ENCODE peak calls at places on chromosomes 13 and 19, in four cellular contexts. Z is tibial nerve, K is upper lobe of left lung, X is heart left ventricle. U is an unnamed sample.

GRCh38 chr13:26968431-26969335 is 202.9 kb downstream of the USP12 start:
- DNase-seq in Z (no peak), K (no peak), X (no peak), U (no peak)

GRCh38 chr19:10744222-10744847 is 26.5 kb downstream of the DNM2 start:
- DNase-seq in Z (no peak), K (no peak), X (no peak), U (no peak)

GRCh38 chr19:49738242-49738641 is 24.9 kb downstream of the TSKS start:
- DNase-seq in Z (no peak), K (no peak), X (no peak), U (no peak)

GRCh38 chr19:13799669-13800068 is 4.4 kb downstream of the ZSWIM4 start:
- DNase-seq in Z (no peak), K (peak), X (no peak), U (no peak)

GRCh38 chr19:33610588-33610987 is 11.2 kb upstream of the CHST8 start:
- DNase-seq in Z (no peak), K (no peak), X (no peak), U (no peak)

GRCh38 chr13:43611631-43612416 is 174.9 kb downstream of the ENOX1 start:
- DNase-seq in Z (no peak), K (no peak), X (no peak), U (no peak)

GRCh38 chr13:80475718-80476117 is 134.8 kb upstream of the SPRY2 start:
- DNase-seq in Z (no peak), K (no peak), X (no peak), U (no peak)

GRCh38 chr13:76723551-76724232 is 162.5 kb downstream of the KCTD12 start:
- DNase-seq in Z (no peak), K (no peak), X (peak), U (no peak)

GRCh38 chr19:48745208-48745995 is 1.3 kb downstream of the IZUMO1 start:
- DNase-seq in Z (peak), K (no peak), X (peak), U (peak)

GRCh38 chr19:16911046-16911445 is 22.2 kb downstream of the F2RL3 start:
- DNase-seq in Z (no peak), K (no peak), X (no peak), U (no peak)

GRCh38 chr13:94268661-94269060 is 210.8 kb downstream of the DCT start:
- DNase-seq in Z (no peak), K (no peak), X (no peak), U (no peak)

DNA sequence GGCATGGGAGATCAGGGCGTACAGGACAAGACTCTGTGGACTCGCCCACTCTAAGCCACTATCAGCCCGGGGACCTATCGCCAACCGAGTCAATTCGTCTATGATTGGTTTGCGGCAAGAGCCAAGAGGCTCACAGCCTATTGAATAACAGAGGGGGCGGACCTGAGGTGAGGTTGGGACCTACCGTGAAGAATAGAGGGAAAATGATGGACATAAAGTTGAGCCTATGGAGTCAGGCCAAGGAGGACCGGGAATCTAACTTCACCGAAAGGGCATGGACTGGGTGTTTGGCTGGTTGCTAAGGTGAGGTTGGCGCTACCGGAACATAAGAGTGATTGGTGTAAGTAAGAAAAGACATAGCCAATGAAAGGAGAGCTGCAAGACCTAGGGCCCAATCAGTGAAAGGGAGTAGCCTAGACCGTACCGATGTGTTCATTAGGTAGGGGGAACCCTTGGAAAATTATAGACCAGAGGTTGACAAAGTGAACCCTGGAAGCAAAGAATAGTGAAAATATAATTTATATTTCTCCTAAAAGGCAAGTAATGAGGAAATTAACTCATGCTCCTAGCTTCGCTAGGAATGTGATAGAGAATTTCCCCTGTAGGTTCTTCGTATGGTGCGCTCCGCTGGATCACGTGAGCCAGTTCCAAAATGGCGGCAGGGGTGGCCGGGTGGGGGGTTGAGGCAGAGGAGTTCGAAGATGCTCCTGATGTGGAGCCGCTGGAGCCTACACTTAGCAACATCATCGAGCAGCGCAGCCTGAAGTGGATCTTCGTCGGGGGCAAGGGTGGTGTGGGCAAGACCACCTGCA is at the start of gene GET3:
- DNase-seq in Z (peak), K (peak), X (peak), U (peak)
- TF ChIP-seq POLR2A in Z (no peak), K (peak), X (no peak), U (peak)

GRCh38 chr19:54168174-54168917 is 4.6 kb downstream of the TMC4 start:
- DNase-seq in Z (peak), K (peak), X (peak), U (peak)

GRCh38 chr19:54172413-54172763 is 572 bp downstream of the TMC4 start:
- DNase-seq in Z (no peak), K (no peak), X (peak), U (peak)

GRCh38 chr19:54169149-54169731 is 3.7 kb downstream of the TMC4 start:
- DNase-seq in Z (no peak), K (no peak), X (no peak), U (no peak)

GRCh38 chr19:54173951-54174817 is 1.2 kb upstream of the TMC4 start:
- DNase-seq in Z (no peak), K (no peak), X (no peak), U (no peak)

GRCh38 chr19:54172764-54173699 is at the start of gene TMC4:
- DNase-seq in Z (no peak), K (no peak), X (peak), U (peak)
- H3K4me3 ChIP-seq in Z (no peak), K (no peak), X (peak), U (peak)

DNA sequence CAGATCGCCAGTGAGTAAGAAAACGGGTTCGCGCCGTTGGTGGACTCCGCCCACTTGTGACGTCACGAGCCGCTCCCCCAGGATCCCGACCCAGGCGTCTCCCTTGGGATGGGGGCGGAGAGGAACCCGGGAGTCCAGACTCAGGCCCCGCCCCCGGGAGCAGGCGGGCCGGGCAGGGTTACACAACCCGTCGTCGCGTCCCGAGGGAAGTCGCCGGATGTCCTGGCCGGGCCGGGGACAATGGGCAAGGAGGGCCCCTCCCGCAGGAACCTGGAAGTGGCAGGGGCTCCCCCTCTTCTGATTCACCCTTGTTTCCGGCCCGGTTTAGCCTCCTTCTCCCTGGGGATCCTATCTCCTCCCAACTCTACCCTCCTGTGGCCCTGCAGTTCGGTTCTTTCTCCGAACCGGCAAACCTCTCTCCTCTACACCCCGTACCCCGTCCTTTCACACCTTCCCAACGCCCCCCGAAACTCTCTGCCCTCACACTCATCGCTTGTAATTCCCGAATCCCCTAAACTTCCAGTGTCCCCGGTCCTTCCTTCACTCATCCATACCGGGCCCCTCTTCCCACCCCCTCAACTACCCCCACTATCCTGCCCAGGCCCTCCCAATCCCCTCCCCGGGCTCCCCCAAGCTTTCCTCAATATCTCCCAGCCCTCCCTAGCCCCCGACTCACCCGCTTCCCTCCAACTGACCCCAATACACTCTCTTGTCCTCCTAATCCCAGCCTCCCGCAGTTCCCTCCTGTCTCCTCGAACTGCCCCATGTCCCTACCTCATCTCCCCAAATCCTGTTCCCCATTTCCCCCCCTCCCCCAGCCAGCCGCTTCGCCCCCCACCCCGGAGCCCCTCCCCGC is 20.0 kb upstream of the ERCC1 start:
- DNase-seq in Z (peak), K (peak), X (peak), U (peak)
- TF ChIP-seq POLR2A in Z (peak), K (peak), X (no peak), U (no peak)

DNA sequence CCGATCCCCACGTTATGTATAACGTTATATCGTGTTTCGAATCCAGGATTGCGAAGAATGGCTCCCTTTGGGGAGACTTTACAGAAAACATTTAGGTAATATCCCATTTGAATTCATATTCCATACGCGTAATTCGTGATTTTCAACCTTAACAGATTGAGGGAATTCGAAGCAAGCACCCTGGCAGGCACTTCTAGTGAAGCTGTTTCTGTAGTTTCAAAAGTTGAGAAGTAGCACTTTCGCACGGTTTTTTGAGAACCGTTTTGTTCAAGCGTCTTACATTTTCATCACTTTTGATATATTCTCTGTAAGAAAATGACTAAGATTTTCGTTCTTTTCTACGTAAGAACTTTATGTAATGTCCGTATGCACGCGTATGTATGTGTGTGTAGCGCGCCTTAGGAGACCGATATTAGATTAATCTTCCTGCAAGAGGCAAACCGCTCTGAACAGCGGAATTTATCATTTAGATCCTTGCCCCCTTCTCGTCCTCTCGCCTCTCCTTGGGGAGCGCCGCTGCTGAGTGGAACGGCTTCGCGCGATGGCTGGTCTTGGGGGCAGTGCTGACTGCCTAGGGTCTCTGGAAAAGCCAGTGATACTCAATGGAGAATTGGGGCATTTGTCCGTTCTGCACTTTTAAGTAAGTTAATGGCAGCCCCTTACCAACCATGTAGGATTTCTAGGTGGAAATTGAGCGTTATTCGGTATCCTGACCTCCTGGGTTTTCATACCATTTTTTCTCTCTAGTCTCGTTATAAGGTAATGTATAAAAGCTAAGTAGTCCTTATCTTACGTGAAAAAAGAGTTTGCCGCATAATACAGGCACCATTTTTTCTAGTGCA is 4.8 kb downstream of the MAB21L1 start:
- DNase-seq in Z (no peak), K (peak), X (no peak), U (no peak)
- H3K4me3 ChIP-seq in Z (peak), K (no peak), X (peak), U (no peak)

DNA sequence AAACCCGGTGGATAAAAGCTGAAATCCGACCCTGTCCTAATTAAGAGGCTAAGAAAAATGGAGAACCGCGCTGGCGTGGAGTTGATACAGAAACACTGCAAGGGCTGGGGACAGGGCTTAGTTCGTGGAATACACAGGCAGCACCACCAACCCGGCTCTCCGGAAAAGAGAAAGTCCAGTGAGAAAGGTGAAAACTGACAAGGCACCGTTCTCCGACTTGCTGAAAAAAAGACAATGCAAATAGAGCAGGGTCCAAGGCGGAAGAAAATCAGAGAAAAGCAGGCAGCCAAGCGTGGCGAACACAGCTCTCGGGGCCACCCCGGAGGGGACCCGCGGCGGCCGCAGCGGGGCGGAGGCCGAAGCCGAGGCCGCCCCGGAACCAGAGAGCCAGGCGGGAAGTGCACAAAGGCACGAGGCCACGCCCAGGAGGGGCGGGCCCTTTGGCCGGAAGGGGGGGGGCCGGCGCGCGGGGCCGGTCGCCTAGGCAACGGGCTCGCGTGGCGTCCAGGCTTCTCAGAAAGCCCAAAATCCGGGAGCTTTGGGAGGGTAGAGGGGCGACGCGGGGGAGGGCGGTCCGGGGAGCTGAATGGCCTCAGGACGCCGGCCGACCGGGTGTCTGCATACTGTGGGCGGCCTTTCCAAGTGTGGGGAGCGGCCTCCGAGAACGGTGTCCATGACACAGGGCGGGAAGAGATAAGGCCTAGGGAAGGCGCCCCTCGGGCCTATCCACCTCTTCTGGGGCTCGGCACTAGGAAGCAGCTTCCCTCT is 1.2 kb upstream of the ING1 start:
- DNase-seq in Z (peak), K (peak), X (peak), U (peak)
- TF ChIP-seq POLR2A in Z (peak), K (peak), X (no peak), U (peak)

DNA sequence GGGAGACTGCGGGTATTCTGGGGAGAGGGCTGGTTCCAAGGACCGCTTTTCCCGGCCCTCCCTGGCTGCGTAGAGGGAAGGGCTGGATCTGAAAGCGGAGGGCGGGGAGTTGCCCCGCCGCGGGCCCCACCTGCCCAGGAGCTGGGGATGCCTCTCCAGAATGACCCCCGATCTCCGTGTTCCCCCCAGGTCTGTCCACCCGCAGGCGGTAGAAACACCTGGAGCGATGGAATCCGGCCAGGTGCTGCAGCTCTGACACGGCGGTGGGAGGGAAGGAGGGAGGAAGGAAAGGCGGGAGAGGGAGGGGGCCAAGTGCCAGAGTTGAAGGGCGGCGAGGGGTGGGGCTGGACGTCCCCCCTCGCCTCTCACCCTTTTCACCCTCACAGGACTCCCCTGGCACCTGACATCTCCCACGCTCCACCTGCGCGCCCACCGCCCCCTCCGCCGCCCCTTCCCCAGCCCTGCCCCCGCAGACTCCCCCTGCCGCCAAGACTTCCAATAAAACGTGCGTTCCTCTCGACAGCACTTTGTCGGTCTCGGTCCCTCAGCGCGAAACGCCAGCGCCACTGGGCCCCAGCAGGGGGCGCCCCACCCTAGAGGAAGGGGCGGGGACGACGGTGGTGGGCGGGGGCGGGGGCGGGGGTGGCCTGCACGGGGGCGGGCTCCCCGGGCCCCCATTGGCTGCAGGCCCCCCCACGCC is 374 bp upstream of the FXYD7 start:
- DNase-seq in Z (no peak), K (peak), X (peak), U (no peak)
- H3K4me3 ChIP-seq in Z (no peak), K (no peak), X (no peak), U (no peak)

GRCh38 chr19:37719111-37719926 is at the start of gene ZNF607:
- DNase-seq in Z (peak), K (peak), X (peak), U (peak)
- TF ChIP-seq POLR2A in Z (no peak), K (peak), X (no peak), U (no peak)

GRCh38 chr19:2457394-2458037 is 757 bp upstream of the LMNB2 start:
- DNase-seq in Z (no peak), K (no peak), X (no peak), U (no peak)
- H3K4me3 ChIP-seq in Z (peak), K (no peak), X (peak), U (no peak)

GRCh38 chr19:18388328-18389094 is 2.6 kb downstream of the GDF15 start:
- DNase-seq in Z (peak), K (peak), X (peak), U (peak)
- TF ChIP-seq POLR2A in Z (no peak), K (no peak), X (no peak), U (peak)